ENCODE peak calls at places on chromosomes 12 and 14, in nine cellular contexts. X is ovary; E is pancreas; V is IMR-90; T is A549; P is gastrocnemius medialis; M is mesendoderm; C is CD4-positive, alpha-beta T cell; Y is neural progenitor cell. R is an unnamed sample.

GRCh38 chr12:3622732-3623690 is 129.9 kb downstream of the CRACR2A start:
- DNase-seq in X (no peak), E (no peak), V (no peak), T (no peak), P (no peak), M (no peak), C (no peak), Y (no peak), R (no peak)

GRCh38 chr12:114430306-114430705 is 24.4 kb upstream of the TBX5 start:
- DNase-seq in X (no peak), E (no peak), V (peak; percentile 100), T (no peak), P (no peak), M (no peak), C (no peak), Y (no peak), R (no peak)

GRCh38 chr14:104351849-104352492 is 213.6 kb downstream of the KIF26A start:
- DNase-seq in X (no peak), E (no peak), V (no peak), T (no peak), P (no peak), M (no peak), C (no peak), Y (no peak), R (no peak)

GRCh38 chr12:131620946-131621681 is 89.8 kb upstream of the SFSWAP start:
- DNase-seq in X (peak; percentile 26), E (no peak), V (no peak), T (no peak), P (no peak), M (no peak), C (no peak), Y (no peak), R (peak; percentile 53)

GRCh38 chr12:105348561-105348960 is 18.1 kb downstream of the C12orf75 start:
- DNase-seq in X (no peak), E (no peak), V (no peak), T (no peak), P (no peak), M (no peak), C (no peak), Y (no peak), R (no peak)

GRCh38 chr14:68864301-68864810 is 71.5 kb upstream of the ZFP36L1 start:
- DNase-seq in X (no peak), E (no peak), V (no peak), T (no peak), P (no peak), M (no peak), C (no peak), Y (no peak), R (no peak)

GRCh38 chr14:91413547-91414474 is 3.8 kb downstream of the CCDC88C start:
- DNase-seq in X (no peak), E (peak; percentile 89), V (no peak), T (no peak), P (no peak), M (peak; percentile 95), C (peak; percentile 42), Y (no peak), R (no peak)

GRCh38 chr12:59076611-59077010 is 156.3 kb upstream of the LRIG3 start:
- DNase-seq in X (no peak), E (no peak), V (no peak), T (no peak), P (no peak), M (no peak), C (no peak), Y (no peak), R (no peak)

GRCh38 chr12:52050116-52050770 is 999 bp upstream of the NR4A1 start:
- DNase-seq in X (peak; percentile 80), E (peak; percentile 81), V (peak; percentile 50), T (no peak), P (no peak), M (peak; percentile 44), C (no peak), Y (no peak), R (no peak)

GRCh38 chr14:61153436-61153835 is 127.7 kb downstream of the TMEM30B start:
- DNase-seq in X (no peak), E (no peak), V (peak; percentile 49), T (no peak), P (no peak), M (peak; percentile 77), C (no peak), Y (peak; percentile 56), R (no peak)

DNA sequence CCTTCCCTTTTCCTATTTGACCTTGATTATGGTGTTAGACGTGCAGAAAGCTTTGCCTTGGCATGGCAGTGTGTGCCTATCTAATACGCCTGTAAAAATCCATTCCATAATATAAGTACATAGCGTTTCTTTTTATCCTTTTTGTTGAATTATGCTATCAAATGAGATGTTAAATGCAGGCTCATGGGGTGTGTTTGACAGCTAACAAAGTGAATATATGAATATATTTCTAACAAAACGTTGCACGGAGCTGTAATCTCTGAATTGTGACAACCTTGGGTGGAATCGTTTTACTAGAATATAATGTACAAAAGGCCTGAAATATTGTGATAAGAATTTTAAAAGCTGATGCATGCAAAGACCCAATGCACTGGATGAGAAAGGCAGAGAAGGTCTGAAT is 763.7 kb upstream of the TMEM132C start:
- DNase-seq in X (no peak), E (no peak), V (no peak), T (no peak), P (no peak), M (no peak), C (no peak), Y (no peak), R (no peak)
- H3K27ac ChIP-seq in X (no peak overlapping the region), E (no peak overlapping the region), V (no peak overlapping the region), T (no peak overlapping the region), P (no peak overlapping the region), M (no peak overlapping the region), C (no peak overlapping the region), Y (no peak overlapping the region), R (no peak overlapping the region)

GRCh38 chr12:88805692-88806091 is 225.4 kb upstream of the KITLG start:
- DNase-seq in X (no peak), E (no peak), V (no peak), T (no peak), P (no peak), M (peak; percentile 6), C (no peak), Y (peak; percentile 4), R (no peak)
- H3K27ac ChIP-seq in X (no peak overlapping the region), E (no peak overlapping the region), V (no peak overlapping the region), T (no peak overlapping the region), P (no peak overlapping the region), M (no peak overlapping the region), C (no peak overlapping the region), Y (no peak overlapping the region), R (no peak overlapping the region)

GRCh38 chr14:100542619-100543205 is 44.5 kb downstream of the BEGAIN start:
- DNase-seq in X (no peak), E (peak; percentile 20), V (no peak), T (no peak), P (no peak), M (no peak), C (no peak), Y (no peak), R (no peak)

GRCh38 chr14:100544506-100545141 is 42.6 kb downstream of the BEGAIN start:
- DNase-seq in X (no peak), E (peak; percentile 36), V (no peak), T (no peak), P (no peak), M (no peak), C (no peak), Y (no peak), R (no peak)

GRCh38 chr14:100545359-100545758 is 41.9 kb downstream of the BEGAIN start:
- DNase-seq in X (no peak), E (no peak), V (no peak), T (no peak), P (no peak), M (no peak), C (no peak), Y (no peak), R (no peak)

GRCh38 chr14:100541621-100542560 is 45.3 kb downstream of the BEGAIN start:
- DNase-seq in X (no peak), E (peak; percentile 80), V (no peak), T (no peak), P (no peak), M (no peak), C (no peak), Y (no peak), R (no peak)

DNA sequence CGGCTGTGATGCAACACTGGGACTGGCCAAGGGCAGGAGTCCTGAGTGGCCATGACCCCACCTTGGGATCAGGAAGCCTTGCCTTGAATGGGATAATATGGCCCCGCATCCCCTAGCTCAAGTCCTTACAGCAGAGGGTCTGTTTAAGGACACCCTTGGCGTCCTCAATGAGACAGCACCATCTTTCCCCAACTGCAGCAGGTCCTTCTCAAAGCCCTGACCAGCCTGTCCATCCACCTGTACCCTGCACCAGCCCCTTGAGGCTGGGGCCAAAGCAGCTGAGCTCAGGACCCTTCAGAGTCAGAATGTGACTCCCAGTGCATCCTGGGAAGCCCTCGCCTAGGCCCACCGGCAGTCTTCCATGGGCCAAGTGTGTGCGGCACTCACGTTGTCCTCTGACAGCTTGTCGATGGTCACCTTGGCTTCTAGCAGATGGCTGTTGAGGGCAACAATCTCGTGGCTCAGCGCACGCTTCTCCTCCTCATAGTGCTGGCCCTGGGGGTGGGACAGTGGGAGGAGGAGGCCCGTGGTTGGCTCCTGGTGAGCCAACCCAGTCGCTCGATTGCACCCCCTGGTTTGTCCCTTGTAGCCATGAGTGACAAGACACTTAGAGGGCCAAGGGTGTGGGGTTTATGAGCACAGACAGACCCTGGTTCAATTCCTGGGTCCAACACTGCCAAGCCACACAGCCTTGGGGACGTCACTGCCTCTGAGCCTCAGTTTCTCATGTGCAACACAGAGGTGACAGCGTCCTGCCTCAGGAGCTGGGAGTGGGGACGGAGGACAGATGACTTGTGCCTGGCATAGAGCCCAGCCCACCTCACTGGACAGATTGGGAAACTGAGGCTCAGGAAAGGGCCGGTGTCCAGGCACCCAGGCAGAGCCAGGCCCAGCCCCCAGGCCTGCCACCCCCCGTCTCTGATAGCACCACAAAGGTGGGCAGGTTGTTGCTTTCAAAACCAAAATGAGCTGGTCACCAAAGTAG is 43.5 kb downstream of the BEGAIN start:
- DNase-seq in X (no peak), E (peak; percentile 44), V (no peak), T (no peak), P (no peak), M (no peak), C (no peak), Y (no peak), R (no peak)
- H3K27ac ChIP-seq in X (no peak overlapping the region), E (no peak overlapping the region), V (no peak overlapping the region), T (no peak overlapping the region), P (no peak overlapping the region), M (no peak overlapping the region), C (no peak overlapping the region), Y (no peak overlapping the region), R (no peak overlapping the region)

GRCh38 chr12:14906114-14906513 is 20.5 kb upstream of the MGP start:
- DNase-seq in X (no peak), E (no peak), V (no peak), T (no peak), P (no peak), M (no peak), C (no peak), Y (no peak), R (no peak)

GRCh38 chr12:14904854-14905253 is 19.2 kb upstream of the MGP start:
- DNase-seq in X (no peak), E (no peak), V (no peak), T (no peak), P (no peak), M (no peak), C (no peak), Y (no peak), R (no peak)

GRCh38 chr12:14903386-14904098 is 17.9 kb upstream of the MGP start:
- DNase-seq in X (no peak), E (no peak), V (no peak), T (no peak), P (no peak), M (no peak), C (no peak), Y (no peak), R (no peak)

GRCh38 chr12:14907953-14908352 is 22.3 kb upstream of the MGP start:
- DNase-seq in X (no peak), E (no peak), V (peak; percentile 10), T (no peak), P (no peak), M (no peak), C (no peak), Y (no peak), R (no peak)

GRCh38 chr12:14905269-14906004 is 19.8 kb upstream of the MGP start:
- DNase-seq in X (no peak), E (no peak), V (no peak), T (no peak), P (no peak), M (no peak), C (no peak), Y (no peak), R (no peak)
- H3K27ac ChIP-seq in X (no peak overlapping the region), E (peak overlapping the region; percentile 36), V (no peak overlapping the region), T (no peak overlapping the region), P (peak overlapping the region; percentile 36), M (no peak overlapping the region), C (no peak overlapping the region), Y (no peak overlapping the region), R (no peak overlapping the region)